ENCODE peak calls at places on chromosomes 16 and 17, in six cellular contexts. One of them, this sample, is unnamed.

GRCh38 chr17:77372444-77373297 is 231.9 kb downstream of the SEC14L1 start:
- DNase-seq in fibroblast of gingiva: peak; percentile 96
- DNase-seq in MV-4-11: peak; percentile 69
- DNase-seq in C1 segment of cervical spinal cord: no peak
- DNase-seq in Ammon's horn: no peak
- DNase-seq in AG04450: peak; percentile 69
- DNase-seq in this sample: peak; percentile 89

GRCh38 chr17:68627956-68628355 is 26.8 kb upstream of the FAM20A start:
- DNase-seq in fibroblast of gingiva: no peak
- DNase-seq in MV-4-11: no peak
- DNase-seq in C1 segment of cervical spinal cord: no peak
- DNase-seq in Ammon's horn: no peak
- DNase-seq in AG04450: no peak
- DNase-seq in this sample: no peak

GRCh38 chr17:29584452-29585079 is 4.9 kb downstream of the GIT1 start:
- DNase-seq in fibroblast of gingiva: no peak
- DNase-seq in MV-4-11: no peak
- DNase-seq in C1 segment of cervical spinal cord: peak; percentile 71
- DNase-seq in Ammon's horn: peak; percentile 89
- DNase-seq in AG04450: no peak
- DNase-seq in this sample: no peak

GRCh38 chr17:19573075-19573474 is 39.4 kb downstream of the SLC47A1 start:
- DNase-seq in fibroblast of gingiva: no peak
- DNase-seq in MV-4-11: peak; percentile 38
- DNase-seq in C1 segment of cervical spinal cord: no peak
- DNase-seq in Ammon's horn: no peak
- DNase-seq in AG04450: peak; percentile 36
- DNase-seq in this sample: no peak

GRCh38 chr16:1395444-1396074 is 18.9 kb downstream of the UNKL start:
- DNase-seq in fibroblast of gingiva: no peak
- DNase-seq in MV-4-11: no peak
- DNase-seq in C1 segment of cervical spinal cord: no peak
- DNase-seq in Ammon's horn: no peak
- DNase-seq in AG04450: no peak
- DNase-seq in this sample: no peak

GRCh38 chr17:48054238-48055185 is 6.4 kb downstream of the NFE2L1 start:
- DNase-seq in fibroblast of gingiva: peak; percentile 61
- DNase-seq in MV-4-11: no peak
- DNase-seq in C1 segment of cervical spinal cord: no peak
- DNase-seq in Ammon's horn: peak; percentile 87
- DNase-seq in AG04450: no peak
- DNase-seq in this sample: peak; percentile 89

GRCh38 chr17:56558088-56558487 is 35.4 kb upstream of the NOG start:
- DNase-seq in fibroblast of gingiva: no peak
- DNase-seq in MV-4-11: no peak
- DNase-seq in C1 segment of cervical spinal cord: no peak
- DNase-seq in Ammon's horn: no peak
- DNase-seq in AG04450: no peak
- DNase-seq in this sample: no peak

GRCh38 chr17:231191-231965 is 49.9 kb upstream of the DOC2B start:
- DNase-seq in fibroblast of gingiva: no peak
- DNase-seq in MV-4-11: no peak
- DNase-seq in C1 segment of cervical spinal cord: no peak
- DNase-seq in Ammon's horn: no peak
- DNase-seq in AG04450: no peak
- DNase-seq in this sample: no peak

GRCh38 chr17:21419299-21420239 is 43.4 kb downstream of the KCNJ12 start:
- DNase-seq in fibroblast of gingiva: no peak
- DNase-seq in MV-4-11: no peak
- DNase-seq in C1 segment of cervical spinal cord: no peak
- DNase-seq in Ammon's horn: no peak
- DNase-seq in AG04450: no peak
- DNase-seq in this sample: no peak

This sample was measured in AG10803.